ENCODE peak calls at places on chromosomes 2 and 18, in six cellular contexts. H is stomach, G is GM12878, K is transverse colon, Y is A549, M is tibial nerve. A is an unnamed sample.

GRCh38 chr2:83055338-83056010 is 1403.6 kb downstream of the SUCLG1 start:
- DNase-seq in H (no peak), G (no peak), K (no peak), Y (no peak), M (no peak), A (no peak)

GRCh38 chr2:96884299-96885156 is 14.6 kb upstream of the SEMA4C start:
- DNase-seq in H (no peak), G (no peak), K (no peak), Y (no peak), M (no peak), A (no peak)

GRCh38 chr2:23486676-23487075 is 101.7 kb downstream of the KLHL29 start:
- DNase-seq in H (no peak), G (no peak), K (no peak), Y (no peak), M (no peak), A (no peak)

GRCh38 chr2:233535276-233535675 is 31.3 kb downstream of the USP40 start:
- DNase-seq in H (no peak), G (no peak), K (no peak), Y (no peak), M (no peak), A (no peak)

GRCh38 chr2:151842830-151843668 is 14.8 kb upstream of the ARL5A start:
- DNase-seq in H (no peak), G (no peak), K (no peak), Y (no peak), M (no peak), A (no peak)

GRCh38 chr18:65435529-65435928 is 315.3 kb upstream of the CDH7 start:
- DNase-seq in H (no peak), G (no peak), K (no peak), Y (no peak), M (no peak), A (no peak)

GRCh38 chr2:149538138-149538833 is 49.3 kb downstream of the MMADHC start:
- DNase-seq in H (no peak), G (no peak), K (no peak), Y (no peak), M (no peak), A (no peak)

GRCh38 chr18:61549411-61549810 is 216.2 kb downstream of the CDH20 start:
- DNase-seq in H (no peak), G (no peak), K (no peak), Y (no peak), M (no peak), A (no peak)

GRCh38 chr2:224968051-224968450 is 74.2 kb downstream of the DOCK10 start:
- DNase-seq in H (no peak), G (no peak), K (no peak), Y (no peak), M (no peak), A (no peak)

GRCh38 chr2:218959141-218959731 is at the start of gene CDK5R2:
- DNase-seq in H (peak), G (peak), K (peak), Y (peak), M (peak), A (no peak)

GRCh38 chr2:10225291-10226031 is 77.2 kb upstream of the HPCAL1 start:
- DNase-seq in H (peak), G (no peak), K (no peak), Y (no peak), M (no peak), A (no peak)

GRCh38 chr2:160324161-160324768 is 124.2 kb upstream of the ITGB6 start:
- DNase-seq in H (peak), G (no peak), K (peak), Y (peak), M (peak), A (no peak)

GRCh38 chr18:23334569-23334968 is 118.5 kb upstream of the RIOK3 start:
- DNase-seq in H (no peak), G (no peak), K (no peak), Y (no peak), M (no peak), A (no peak)

GRCh38 chr2:240952496-240953246 is 45.7 kb upstream of the SNED1 start:
- DNase-seq in H (peak), G (no peak), K (no peak), Y (no peak), M (no peak), A (no peak)

GRCh38 chr2:106863387-106863786 is 22.6 kb downstream of the ST6GAL2 start:
- DNase-seq in H (no peak), G (no peak), K (no peak), Y (peak), M (no peak), A (no peak)

GRCh38 chr2:31987454-31987853 is 23.4 kb downstream of the MEMO1 start:
- DNase-seq in H (no peak), G (no peak), K (no peak), Y (peak), M (no peak), A (no peak)

GRCh38 chr2:239257511-239257937 is 143.3 kb downstream of the HDAC4 start:
- DNase-seq in H (no peak), G (no peak), K (no peak), Y (no peak), M (no peak), A (peak)

GRCh38 chr2:201618744-201619654 is 24.3 kb downstream of the TMEM237 start:
- DNase-seq in H (peak), G (no peak), K (peak), Y (no peak), M (peak), A (peak)

GRCh38 chr18:4839639-4840038 is 357.4 kb downstream of the AKAIN1 start:
- DNase-seq in H (no peak), G (no peak), K (no peak), Y (no peak), M (no peak), A (no peak)

GRCh38 chr2:104412384-104412783 is 441.5 kb upstream of the POU3F3 start:
- DNase-seq in H (no peak), G (no peak), K (peak), Y (peak), M (peak), A (no peak)

GRCh38 chr2:190982263-190983034 is 31.5 kb downstream of the STAT1 start:
- DNase-seq in H (no peak), G (no peak), K (no peak), Y (no peak), M (no peak), A (no peak)

GRCh38 chr2:142965464-142965863 is 88.0 kb downstream of the KYNU start:
- DNase-seq in H (no peak), G (no peak), K (no peak), Y (no peak), M (no peak), A (no peak)

GRCh38 chr18:22847392-22847791 is 85.7 kb upstream of the RBBP8 start:
- DNase-seq in H (no peak), G (no peak), K (no peak), Y (no peak), M (no peak), A (no peak)

GRCh38 chr18:2774669-2775068 is 72.1 kb upstream of the EMILIN2 start:
- DNase-seq in H (no peak), G (no peak), K (no peak), Y (no peak), M (no peak), A (no peak)

GRCh38 chr2:21650566-21650965 is 526.8 kb downstream of the TDRD15 start:
- DNase-seq in H (no peak), G (no peak), K (no peak), Y (no peak), M (no peak), A (no peak)

GRCh38 chr2:96505231-96505889 is at the start of gene NEURL3:
- DNase-seq in H (no peak), G (no peak), K (no peak), Y (peak), M (no peak), A (no peak)

GRCh38 chr2:57947398-57947797 is 99.2 kb upstream of the VRK2 start:
- DNase-seq in H (no peak), G (no peak), K (no peak), Y (peak), M (no peak), A (no peak)

GRCh38 chr2:154452471-154452870 is 246.0 kb upstream of the KCNJ3 start:
- DNase-seq in H (no peak), G (no peak), K (no peak), Y (no peak), M (no peak), A (no peak)

GRCh38 chr2:154452906-154453493 is 245.5 kb upstream of the KCNJ3 start:
- DNase-seq in H (no peak), G (peak), K (no peak), Y (peak), M (no peak), A (no peak)

GRCh38 chr2:154457291-154457690 is 241.2 kb upstream of the KCNJ3 start:
- DNase-seq in H (no peak), G (no peak), K (no peak), Y (no peak), M (no peak), A (no peak)

GRCh38 chr2:154455201-154455600 is 243.3 kb upstream of the KCNJ3 start:
- DNase-seq in H (no peak), G (no peak), K (no peak), Y (no peak), M (no peak), A (no peak)

DNA sequence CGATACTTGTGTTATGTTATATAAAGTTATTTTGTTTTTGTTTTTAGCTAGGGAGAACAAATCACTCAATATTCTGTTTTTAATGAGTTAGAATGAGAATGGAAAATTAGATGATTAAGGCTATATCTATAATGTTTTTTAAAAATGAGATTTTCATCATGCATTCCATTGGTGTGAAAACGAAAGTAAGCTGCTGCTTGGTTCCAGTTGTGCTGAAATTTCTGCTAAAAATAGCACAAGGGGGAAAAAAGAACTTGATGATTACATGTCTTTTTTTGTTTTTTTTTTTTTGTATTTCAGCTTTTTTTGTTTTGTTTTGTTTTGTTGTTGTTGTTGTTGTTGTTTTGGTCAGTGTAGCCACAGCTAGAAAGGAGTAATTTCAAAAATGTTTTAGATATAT is 242.6 kb upstream of the KCNJ3 start:
- DNase-seq in H (no peak), G (no peak), K (no peak), Y (no peak), M (no peak), A (no peak)
- H3K4me3 ChIP-seq in H (peak), G (no peak), K (peak), Y (no peak), M (no peak), A (peak)

GRCh38 chr18:49274188-49274714 is 186.2 kb downstream of the DYM start:
- DNase-seq in H (no peak), G (no peak), K (no peak), Y (no peak), M (no peak), A (no peak)
- TF ChIP-seq EP300 in H (no peak), G (no peak), K (no peak), Y (no peak), M (no peak), A (no peak)

GRCh38 chr2:27703638-27704341 is 40.1 kb downstream of the SLC4A1AP start:
- DNase-seq in H (peak), G (peak), K (peak), Y (peak), M (peak), A (peak)
- H3K27ac ChIP-seq in H (no peak), G (no peak), K (no peak), Y (peak), M (no peak), A (no peak)

DNA sequence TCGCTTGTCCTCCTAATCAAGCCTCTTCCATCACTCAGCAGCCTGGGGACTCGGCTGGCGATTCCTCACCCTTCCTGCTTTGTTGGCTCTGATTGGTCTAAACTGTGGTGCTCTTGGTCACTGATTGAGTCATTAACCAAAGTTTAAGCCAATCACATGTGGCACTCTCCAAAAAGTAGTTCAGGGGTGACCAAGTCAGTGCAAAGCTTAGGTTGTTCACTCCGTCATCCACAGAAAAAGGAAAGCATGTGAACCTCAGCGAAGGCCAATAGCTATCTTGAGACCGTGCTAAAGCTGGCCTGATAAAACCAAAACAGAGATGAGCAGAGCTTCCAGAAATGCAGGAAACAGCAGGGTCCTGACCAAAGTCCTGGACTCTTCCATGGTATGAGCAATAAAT is 4.9 kb downstream of the ALPK2 start:
- DNase-seq in H (no peak), G (no peak), K (no peak), Y (no peak), M (no peak), A (no peak)
- H3K4me3 ChIP-seq in H (no peak), G (no peak), K (no peak), Y (no peak), M (no peak), A (no peak)

DNA sequence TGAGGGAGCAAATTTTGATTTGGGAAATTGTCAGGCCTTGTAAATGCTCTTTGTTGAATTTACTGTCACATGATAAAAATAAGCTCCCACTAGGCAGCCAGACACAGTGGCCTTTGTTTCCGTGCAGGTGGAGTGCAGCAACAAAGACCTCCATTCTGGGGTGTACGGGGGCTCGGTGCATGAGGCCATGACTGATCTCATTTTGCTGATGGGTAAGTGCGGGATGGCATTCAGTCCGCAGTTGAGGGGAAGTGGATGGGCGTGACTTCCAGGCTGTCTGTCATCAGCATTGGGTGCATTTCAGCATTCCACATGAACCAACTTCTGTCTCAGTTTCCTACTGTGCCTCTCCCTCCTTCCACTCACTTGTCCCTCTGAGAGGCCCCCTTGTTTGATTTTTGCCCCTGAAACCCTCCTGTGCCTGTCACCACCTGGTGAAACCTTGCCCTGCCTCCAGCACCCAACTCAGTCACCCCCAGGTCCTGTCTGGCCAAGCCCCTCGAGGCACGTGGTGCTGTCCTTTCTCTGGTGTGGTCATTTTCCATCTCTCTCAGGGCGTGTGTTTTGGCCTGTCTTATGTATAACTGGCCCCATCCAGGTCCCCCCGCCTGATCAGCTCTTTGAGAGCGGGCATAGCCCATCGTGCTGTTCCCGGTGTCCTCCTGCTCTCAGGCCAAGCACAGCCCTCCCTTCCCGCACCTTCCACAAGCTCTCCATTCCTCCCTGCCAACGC is 16.3 kb downstream of the CNDP2 start:
- DNase-seq in H (peak), G (no peak), K (no peak), Y (no peak), M (no peak), A (no peak)
- TF ChIP-seq EP300 in H (no peak), G (no peak), K (no peak), Y (no peak), M (no peak), A (no peak)

DNA sequence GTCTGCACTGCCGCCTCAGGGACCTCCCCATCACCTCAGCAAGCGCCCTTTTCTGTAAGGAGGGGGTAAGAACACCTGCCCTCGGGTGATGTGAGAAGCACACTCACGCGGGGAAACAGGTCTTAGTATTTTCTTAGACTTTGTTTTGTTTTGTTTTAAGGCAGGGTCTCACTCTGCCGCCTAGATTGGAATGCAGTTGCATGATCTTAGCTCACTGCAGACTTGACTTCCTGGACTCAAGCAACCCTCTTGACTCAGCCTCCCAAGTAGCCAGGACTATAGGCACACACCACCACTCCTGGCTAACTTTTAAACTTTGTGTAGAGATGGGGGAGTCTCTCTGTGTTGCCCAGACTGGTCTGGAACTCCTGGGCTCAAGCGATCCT is 37.1 kb downstream of the RAMP1 start:
- DNase-seq in H (no peak), G (no peak), K (no peak), Y (no peak), M (no peak), A (no peak)
- H3K27ac ChIP-seq in H (no peak), G (no peak), K (peak), Y (peak), M (peak), A (peak)

DNA sequence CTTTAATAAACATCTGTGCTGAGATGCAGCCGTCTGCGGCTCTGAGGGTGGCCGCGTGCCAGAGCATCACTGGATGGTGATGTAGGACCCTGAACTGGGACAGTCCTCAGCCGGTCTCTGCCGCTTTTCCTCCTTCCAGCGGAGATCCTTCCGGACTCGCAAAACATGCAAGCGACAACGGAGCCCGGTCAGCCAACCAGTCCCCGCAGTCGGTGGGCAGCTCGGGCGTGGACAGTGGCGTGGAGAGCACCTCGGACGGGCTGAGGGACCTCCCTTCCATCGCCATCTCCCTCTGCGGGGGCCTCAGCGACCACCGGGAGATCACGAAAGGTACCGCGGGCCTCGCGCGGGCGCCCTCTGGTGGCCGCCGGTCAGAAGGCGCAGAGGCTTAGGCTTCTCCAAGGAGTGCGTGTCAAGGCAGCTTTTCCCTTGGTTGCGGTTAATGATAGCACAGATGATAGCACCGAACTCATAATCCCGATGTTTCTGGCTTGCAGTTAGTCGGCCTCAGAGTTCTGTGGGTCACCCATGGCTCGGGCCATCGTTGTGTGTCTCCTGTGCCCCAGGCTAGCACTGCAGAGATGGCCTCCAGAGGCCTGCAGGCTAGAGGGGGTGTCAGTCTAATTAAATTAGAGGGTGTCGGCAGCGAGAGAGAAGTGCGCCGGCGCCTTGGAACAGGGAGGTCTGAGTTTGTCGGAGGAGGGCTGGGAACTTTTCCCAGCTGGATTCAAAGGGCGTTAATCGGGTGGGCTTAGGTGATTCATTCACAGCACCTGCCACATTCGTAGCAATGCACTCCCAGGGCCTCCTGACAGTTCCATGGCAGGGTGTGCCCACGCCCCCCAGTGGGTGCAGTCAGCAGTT is 38.5 kb downstream of the LPIN1 start:
- DNase-seq in H (peak), G (no peak), K (peak), Y (peak), M (no peak), A (no peak)
- H3K4me3 ChIP-seq in H (peak), G (no peak), K (peak), Y (no peak), M (no peak), A (peak)

DNA sequence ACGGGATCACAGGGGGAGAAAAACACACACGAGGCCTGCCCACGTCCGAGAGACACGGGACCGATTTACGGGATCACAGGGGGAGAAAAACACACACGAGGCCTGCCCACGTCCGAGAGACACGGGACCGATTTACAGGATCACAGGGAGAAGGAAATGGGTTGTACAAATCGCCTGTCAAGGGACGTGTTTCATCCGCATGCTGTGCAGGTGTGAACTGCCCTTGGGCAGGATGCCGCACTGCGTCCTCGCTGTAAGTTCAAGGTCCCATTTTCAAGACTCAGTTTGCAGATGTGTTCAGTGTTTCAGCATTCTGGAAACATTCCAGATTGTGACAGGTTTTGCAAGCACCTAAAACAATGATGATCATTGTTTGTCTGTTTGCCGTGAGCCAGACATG is 2.3 kb upstream of the KCNG2 start:
- DNase-seq in H (no peak), G (no peak), K (no peak), Y (no peak), M (no peak), A (no peak)
- TF ChIP-seq EP300 in H (no peak), G (no peak), K (no peak), Y (no peak), M (no peak), A (no peak)

DNA sequence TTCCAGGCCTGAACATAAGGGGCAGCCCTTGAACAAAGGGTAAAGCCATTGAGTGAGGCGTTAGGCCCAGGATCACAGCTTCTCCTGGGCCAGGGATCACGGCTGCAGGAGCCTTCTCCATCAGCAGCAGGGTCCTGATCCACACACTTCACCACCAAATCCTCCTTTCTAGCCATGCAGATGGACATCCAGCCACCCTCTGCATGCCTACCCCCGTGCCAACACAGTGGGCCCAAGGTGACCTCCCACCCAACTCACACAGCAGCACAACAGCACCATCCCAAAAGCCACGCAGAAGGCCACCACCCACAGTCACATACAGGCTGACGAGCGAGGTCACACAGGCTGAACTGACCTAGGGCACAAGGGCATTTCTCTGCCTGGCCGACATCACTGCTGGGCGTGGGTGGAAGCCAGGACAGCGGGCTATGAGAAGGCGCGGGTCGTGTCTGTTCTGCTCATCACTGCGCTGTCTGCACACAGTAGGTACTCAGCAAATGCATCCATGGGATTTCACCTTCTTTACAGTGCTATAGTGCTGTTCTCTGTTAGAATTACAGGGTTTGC is 31.2 kb downstream of the TFCP2L1 start:
- DNase-seq in H (no peak), G (no peak), K (no peak), Y (no peak), M (no peak), A (no peak)
- H3K27ac ChIP-seq in H (no peak), G (no peak), K (no peak), Y (no peak), M (no peak), A (no peak)

A was measured in suprapubic skin.